ENCODE peak calls at places on chromosomes 3 and 15, in eight cellular contexts. M is CD4-positive, alpha-beta T cell; X is PC-9; J is lower lobe of right lung; Z is OCI-LY7; D is lower leg skin; Q is GM13976; T is IMR-90. E is an unnamed sample.

GRCh38 chr3:71303627-71304260 is 279.8 kb downstream of the FOXP1 start:
- DNase-seq in M (no peak), X (no peak), J (no peak), Z (no peak), D (no peak), Q (no peak), T (no peak), E (no peak)

GRCh38 chr15:87461621-87462020 is 794.9 kb downstream of the NTRK3 start:
- DNase-seq in M (no peak), X (no peak), J (no peak), Z (no peak), D (no peak), Q (no peak), T (no peak), E (no peak)

GRCh38 chr15:82909080-82909815 is 43.3 kb downstream of the HOMER2 start:
- DNase-seq in M (no peak), X (no peak), J (no peak), Z (no peak), D (peak), Q (no peak), T (no peak), E (no peak)

GRCh38 chr3:71955549-71956373 is 170.8 kb upstream of the PROK2 start:
- DNase-seq in M (no peak), X (peak), J (peak), Z (peak), D (peak), Q (peak), T (peak), E (no peak)

GRCh38 chr15:68732451-68732850 is 88.2 kb downstream of the ANP32A start:
- DNase-seq in M (no peak), X (no peak), J (no peak), Z (no peak), D (no peak), Q (no peak), T (no peak), E (peak)

GRCh38 chr15:88877906-88878305 is 17.4 kb downstream of the HAPLN3 start:
- DNase-seq in M (no peak), X (no peak), J (no peak), Z (no peak), D (peak), Q (no peak), T (no peak), E (no peak)

GRCh38 chr3:76222115-76222652 is 436.8 kb upstream of the ZNF717 start:
- DNase-seq in M (no peak), X (no peak), J (no peak), Z (no peak), D (no peak), Q (no peak), T (no peak), E (no peak)

GRCh38 chr3:58355174-58355573 is 22.5 kb downstream of the PXK start:
- DNase-seq in M (no peak), X (no peak), J (no peak), Z (peak), D (no peak), Q (peak), T (no peak), E (no peak)

GRCh38 chr3:85041562-85042055 is 82.8 kb downstream of the CADM2 start:
- DNase-seq in M (no peak), X (no peak), J (no peak), Z (no peak), D (no peak), Q (no peak), T (no peak), E (no peak)

GRCh38 chr15:48645558-48646330 is at the start of gene FBN1:
- DNase-seq in M (no peak), X (no peak), J (peak), Z (no peak), D (peak), Q (peak), T (peak), E (peak)

GRCh38 chr15:31235298-31236183 is 91.1 kb upstream of the KLF13 start:
- DNase-seq in M (no peak), X (no peak), J (no peak), Z (peak), D (no peak), Q (peak), T (no peak), E (no peak)

GRCh38 chr3:140420621-140421357 is 257.1 kb upstream of the TRIM42 start:
- DNase-seq in M (no peak), X (no peak), J (no peak), Z (no peak), D (peak), Q (no peak), T (peak), E (no peak)

GRCh38 chr3:187677604-187678003 is 7.4 kb upstream of the SST start:
- DNase-seq in M (no peak), X (no peak), J (no peak), Z (no peak), D (no peak), Q (no peak), T (no peak), E (no peak)

GRCh38 chr3:187679638-187680396 is 9.6 kb upstream of the SST start:
- DNase-seq in M (peak), X (peak), J (peak), Z (peak), D (peak), Q (peak), T (peak), E (no peak)

GRCh38 chr3:187684444-187684843 is 14.2 kb upstream of the SST start:
- DNase-seq in M (no peak), X (no peak), J (no peak), Z (no peak), D (no peak), Q (no peak), T (no peak), E (no peak)

GRCh38 chr3:187673012-187673411 is 2.8 kb upstream of the SST start:
- DNase-seq in M (no peak), X (no peak), J (no peak), Z (no peak), D (no peak), Q (no peak), T (no peak), E (no peak)

DNA sequence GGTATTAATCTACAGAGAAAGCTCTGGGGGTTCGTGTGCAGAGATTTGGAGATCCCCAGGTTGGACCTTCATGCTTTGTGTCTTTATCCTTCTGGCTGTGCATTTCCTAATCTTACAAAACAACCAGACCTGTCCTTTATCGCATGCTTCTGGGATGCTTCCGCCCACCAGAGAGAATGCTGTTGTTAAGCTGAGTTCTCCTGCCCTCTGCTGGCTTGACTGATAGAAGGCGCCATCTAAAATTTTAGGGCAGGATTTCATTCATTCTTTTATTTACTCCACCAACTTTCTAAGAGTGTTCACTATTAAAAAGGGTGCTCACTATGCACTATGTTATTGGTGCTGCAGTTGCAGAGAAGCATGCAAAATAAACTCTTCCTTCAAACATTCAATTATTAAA is 8.7 kb upstream of the SST start:
- DNase-seq in M (no peak), X (no peak), J (no peak), Z (peak), D (no peak), Q (no peak), T (peak), E (no peak)
- TF ChIP-seq CTCF in M (no peak), X (peak), J (peak), Z (peak), D (no peak), Q (peak), T (peak), E (peak)

GRCh38 chr3:16932877-16933276 is 48.1 kb downstream of the PLCL2 start:
- DNase-seq in M (no peak), X (no peak), J (no peak), Z (no peak), D (no peak), Q (no peak), T (no peak), E (no peak)

GRCh38 chr3:16937421-16937820 is 52.7 kb downstream of the PLCL2 start:
- DNase-seq in M (no peak), X (no peak), J (no peak), Z (no peak), D (no peak), Q (no peak), T (no peak), E (no peak)

GRCh38 chr3:16935766-16936165 is 51.0 kb downstream of the PLCL2 start:
- DNase-seq in M (no peak), X (no peak), J (no peak), Z (no peak), D (no peak), Q (no peak), T (no peak), E (no peak)

GRCh38 chr3:16936233-16936632 is 51.5 kb downstream of the PLCL2 start:
- DNase-seq in M (no peak), X (no peak), J (no peak), Z (no peak), D (no peak), Q (no peak), T (no peak), E (no peak)

GRCh38 chr3:16936656-16937055 is 51.9 kb downstream of the PLCL2 start:
- DNase-seq in M (no peak), X (no peak), J (no peak), Z (no peak), D (no peak), Q (no peak), T (no peak), E (no peak)
- TF ChIP-seq CTCF in M (no peak), X (no peak), J (no peak), Z (no peak), D (no peak), Q (no peak), T (no peak), E (no peak)

GRCh38 chr3:158789592-158789991 is 12.3 kb upstream of the MFSD1 start:
- DNase-seq in M (no peak), X (peak), J (no peak), Z (peak), D (no peak), Q (no peak), T (peak), E (no peak)
- TF ChIP-seq CTCF in M (no peak), X (peak), J (peak), Z (peak), D (no peak), Q (peak), T (peak), E (peak)

GRCh38 chr15:85412956-85413854 is 32.8 kb downstream of the AKAP13 start:
- DNase-seq in M (peak), X (peak), J (peak), Z (peak), D (peak), Q (peak), T (peak), E (no peak)
- TF ChIP-seq CTCF in M (no peak), X (no peak), J (no peak), Z (peak), D (no peak), Q (no peak), T (no peak), E (no peak)

DNA sequence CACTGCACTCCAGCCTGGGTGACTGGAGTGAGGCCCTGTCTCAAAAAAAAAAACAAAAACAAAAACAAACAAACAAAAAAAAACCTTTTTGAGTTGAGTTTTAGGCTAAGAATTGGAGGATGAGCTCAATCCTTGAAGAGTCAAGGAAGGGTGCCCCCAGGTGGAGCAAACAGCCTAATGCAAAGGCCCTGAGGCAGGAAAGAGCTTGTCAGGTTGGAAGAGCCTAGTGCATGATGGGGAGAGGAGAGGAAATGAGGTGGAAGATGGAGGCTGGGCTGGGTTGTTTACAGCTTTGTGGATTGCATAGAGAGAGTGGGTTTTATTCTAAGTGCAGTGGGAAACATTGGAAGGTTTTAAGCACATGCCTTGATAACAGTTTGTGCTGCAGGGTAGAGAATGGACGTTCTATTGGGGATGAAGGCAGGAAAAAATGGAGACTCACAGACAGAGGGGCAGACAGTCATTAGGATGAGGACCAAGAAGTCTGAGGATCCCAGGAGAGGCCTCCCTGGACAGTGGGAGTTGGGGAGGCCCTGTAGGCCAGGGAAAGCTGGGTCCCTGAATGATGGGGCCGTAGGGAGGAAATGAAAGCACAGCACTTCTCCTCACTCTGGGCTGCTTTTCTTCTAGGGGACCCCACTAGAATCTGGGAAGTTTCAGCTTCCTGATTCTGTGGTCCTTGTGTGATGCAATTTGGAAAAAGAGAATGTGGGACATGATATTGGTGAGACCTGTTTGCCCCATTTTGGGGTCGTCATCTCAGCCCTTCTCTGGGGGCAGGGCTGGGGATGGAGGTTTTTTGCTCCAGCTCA is 1.9 kb upstream of the SNX22 start:
- DNase-seq in M (no peak), X (no peak), J (no peak), Z (peak), D (peak), Q (no peak), T (no peak), E (no peak)
- TF ChIP-seq CTCF in M (no peak), X (peak), J (peak), Z (peak), D (no peak), Q (peak), T (peak), E (no peak)

GRCh38 chr15:98568382-98569017 is 79.8 kb upstream of the IGF1R start:
- DNase-seq in M (no peak), X (no peak), J (no peak), Z (no peak), D (no peak), Q (no peak), T (no peak), E (no peak)
- TF ChIP-seq CTCF in M (no peak), X (peak), J (peak), Z (peak), D (no peak), Q (no peak), T (peak), E (peak)

GRCh38 chr3:4986611-4987373 is 7.6 kb downstream of the BHLHE40 start:
- DNase-seq in M (peak), X (peak), J (peak), Z (no peak), D (peak), Q (peak), T (peak), E (peak)
- TF ChIP-seq CTCF in M (no peak), X (no peak), J (no peak), Z (no peak), D (no peak), Q (no peak), T (peak), E (no peak)

E was measured in chondrocyte.